ENCODE peak calls at places on chromosomes 11 and 22, in six cellular contexts. Z is neural progenitor cell, R is kidney, F is BE2C, Y is uterus, S is ovary. E is an unnamed sample.
A peak's percentile ranks its signal among the peaks of the same experiment; 100 is the strongest.

GRCh38 chr22:44828193-44828592 is 75.8 kb downstream of the ARHGAP8 start:
- DNase-seq in Z (peak; percentile 60), R (no peak), F (peak; percentile 57), Y (no peak), S (no peak), E (peak; percentile 22)

GRCh38 chr11:64114231-64114630 is 51.7 kb downstream of the MACROD1 start:
- DNase-seq in Z (no peak), R (no peak), F (no peak), Y (no peak), S (no peak), E (no peak)

GRCh38 chr11:73265278-73265810 is 6.8 kb upstream of the P2RY6 start:
- DNase-seq in Z (no peak), R (no peak), F (no peak), Y (no peak), S (no peak), E (no peak)

GRCh38 chr11:70547821-70548670 is 149.7 kb downstream of the CTTN start:
- DNase-seq in Z (no peak), R (peak; percentile 18), F (peak; percentile 71), Y (no peak), S (no peak), E (no peak)

GRCh38 chr11:69383946-69384547 is 90.1 kb downstream of the MYEOV start:
- DNase-seq in Z (no peak), R (peak; percentile 48), F (no peak), Y (no peak), S (no peak), E (no peak)

GRCh38 chr11:28476053-28476452 is 367.9 kb downstream of the METTL15 start:
- DNase-seq in Z (no peak), R (no peak), F (no peak), Y (no peak), S (no peak), E (no peak)

GRCh38 chr11:44770401-44770800 is 43.6 kb downstream of the TSPAN18 start:
- DNase-seq in Z (no peak), R (no peak), F (no peak), Y (peak; percentile 5), S (no peak), E (no peak)

GRCh38 chr11:19587979-19588378 is 124.7 kb upstream of the NAV2 start:
- DNase-seq in Z (no peak), R (no peak), F (no peak), Y (no peak), S (no peak), E (no peak)

GRCh38 chr11:2793781-2794418 is 91.7 kb downstream of the CDKN1C start:
- DNase-seq in Z (no peak), R (peak; percentile 46), F (no peak), Y (peak; percentile 9), S (peak; percentile 23), E (no peak)

GRCh38 chr11:4191031-4191571 is 96.5 kb downstream of the RRM1 start:
- DNase-seq in Z (no peak), R (peak; percentile 50), F (no peak), Y (no peak), S (no peak), E (no peak)

GRCh38 chr11:22778642-22779041 is 51.0 kb downstream of the SVIP start:
- DNase-seq in Z (no peak), R (no peak), F (no peak), Y (no peak), S (no peak), E (no peak)

GRCh38 chr11:118705111-118705741 is 25.8 kb upstream of the TREH start:
- DNase-seq in Z (peak; percentile 51), R (no peak), F (no peak), Y (no peak), S (no peak), E (peak; percentile 32)

GRCh38 chr11:35391922-35392813 is 27.2 kb downstream of the SLC1A2 start:
- DNase-seq in Z (peak; percentile 88), R (peak; percentile 92), F (peak; percentile 80), Y (peak; percentile 87), S (peak; percentile 82), E (peak; percentile 70)

GRCh38 chr11:14336507-14337503 is 22.2 kb downstream of the RRAS2 start:
- DNase-seq in Z (no peak), R (no peak), F (no peak), Y (no peak), S (no peak), E (no peak)

GRCh38 chr11:124586247-124586860 is 16.6 kb downstream of the OR8A1 start:
- DNase-seq in Z (peak; percentile 76), R (no peak), F (peak; percentile 64), Y (peak; percentile 18), S (peak; percentile 50), E (peak; percentile 56)

GRCh38 chr11:60263434-60263833 is 17.0 kb upstream of the MS4A4A start:
- DNase-seq in Z (no peak), R (no peak), F (no peak), Y (no peak), S (no peak), E (no peak)

GRCh38 chr22:49918911-49919881 is 762 bp downstream of the CRELD2 start:
- DNase-seq in Z (no peak), R (peak; percentile 73), F (peak; percentile 24), Y (peak; percentile 41), S (peak; percentile 45), E (no peak)

GRCh38 chr22:50691521-50691920 is 18.9 kb downstream of the SHANK3 start:
- DNase-seq in Z (peak; percentile 62), R (no peak), F (peak; percentile 46), Y (no peak), S (no peak), E (peak; percentile 57)

GRCh38 chr22:26567610-26568009 is 22.3 kb downstream of the TPST2 start:
- DNase-seq in Z (no peak), R (no peak), F (no peak), Y (no peak), S (no peak), E (no peak)

GRCh38 chr11:62958547-62959071 is 26.2 kb downstream of the SLC22A6 start:
- DNase-seq in Z (no peak), R (no peak), F (no peak), Y (peak; percentile 57), S (peak; percentile 62), E (no peak)

GRCh38 chr22:44166448-44166847 is 14.3 kb upstream of the PARVG start:
- DNase-seq in Z (no peak), R (peak; percentile 42), F (no peak), Y (no peak), S (no peak), E (no peak)

GRCh38 chr11:105720096-105720495 is 110.2 kb downstream of the GRIA4 start:
- DNase-seq in Z (no peak), R (no peak), F (no peak), Y (no peak), S (no peak), E (no peak)

GRCh38 chr11:85826096-85826855 is 15.3 kb upstream of the SYTL2 start:
- DNase-seq in Z (peak; percentile 60), R (peak; percentile 79), F (peak; percentile 56), Y (peak; percentile 53), S (no peak), E (peak; percentile 13)

GRCh38 chr11:47950396-47950795 is 30.0 kb upstream of the PTPRJ start:
- DNase-seq in Z (no peak), R (no peak), F (no peak), Y (no peak), S (no peak), E (peak; percentile 91)

GRCh38 chr11:85661972-85662664 is 2.8 kb downstream of the CREBZF start:
- DNase-seq in Z (no peak), R (no peak), F (no peak), Y (no peak), S (no peak), E (no peak)

GRCh38 chr22:45743687-45744086 is 72.1 kb downstream of the ATXN10 start:
- DNase-seq in Z (no peak), R (no peak), F (no peak), Y (no peak), S (no peak), E (no peak)

GRCh38 chr11:324131-324530 is 3.5 kb upstream of the IFITM3 start:
- DNase-seq in Z (no peak), R (peak; percentile 33), F (no peak), Y (peak; percentile 23), S (peak; percentile 44), E (no peak)

GRCh38 chr11:70914496-70914895 is 337.9 kb downstream of the SHANK2 start:
- DNase-seq in Z (no peak), R (peak; percentile 6), F (no peak), Y (no peak), S (no peak), E (no peak)

GRCh38 chr11:114216804-114217195 is 79.4 kb upstream of the NNMT start:
- DNase-seq in Z (no peak), R (no peak), F (no peak), Y (no peak), S (no peak), E (no peak)

GRCh38 chr22:39363751-39364484 is 14.1 kb downstream of the SYNGR1 start:
- DNase-seq in Z (peak; percentile 20), R (no peak), F (peak; percentile 52), Y (no peak), S (peak; percentile 68), E (no peak)

GRCh38 chr11:45423475-45424081 is 137.4 kb upstream of the SYT13 start:
- DNase-seq in Z (no peak), R (no peak), F (no peak), Y (no peak), S (no peak), E (no peak)

DNA sequence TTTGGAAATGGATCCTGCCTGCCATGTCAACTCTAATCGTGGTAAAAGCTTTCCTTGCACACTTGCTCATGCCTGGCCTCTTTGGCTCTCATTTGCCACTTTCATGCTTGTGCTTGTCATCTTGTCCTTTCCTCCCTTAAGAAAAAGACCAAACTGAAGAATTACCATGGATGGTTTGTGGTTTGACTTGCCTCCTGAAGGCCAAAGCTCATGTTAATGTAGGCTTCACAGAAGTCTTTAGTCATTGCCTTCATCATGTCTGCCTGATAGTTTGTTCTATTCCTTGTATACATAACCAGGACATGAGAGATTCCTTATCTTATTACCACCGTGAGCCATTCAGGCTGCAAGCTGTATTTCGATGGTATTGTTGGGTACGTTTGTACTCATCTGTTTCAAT is 17.3 kb downstream of the TEAD1 start:
- DNase-seq in Z (no peak), R (no peak), F (no peak), Y (no peak), S (no peak), E (no peak)
- H3K4me1 ChIP-seq in Z (peaks cover 70% of the 10 kb centered on the region), R (peaks cover 64% of the 10 kb centered on the region), F (peaks cover 43% of the 10 kb centered on the region), Y (peaks cover 18% of the 10 kb centered on the region), S (peaks cover 32% of the 10 kb centered on the region), E (peaks cover 45% of the 10 kb centered on the region)

GRCh38 chr11:116930586-116930985 is 93.2 kb upstream of the APOA1 start:
- DNase-seq in Z (no peak), R (no peak), F (no peak), Y (no peak), S (no peak), E (peak; percentile 48)
- H3K4me1 ChIP-seq in Z (peaks cover 4% of the 10 kb centered on the region), R (peaks cover 12% of the 10 kb centered on the region), F (peaks cover 23% of the 10 kb centered on the region), Y (peaks cover 13% of the 10 kb centered on the region), S (no peaks in the 10 kb centered on the region), E (peaks cover 74% of the 10 kb centered on the region)

DNA sequence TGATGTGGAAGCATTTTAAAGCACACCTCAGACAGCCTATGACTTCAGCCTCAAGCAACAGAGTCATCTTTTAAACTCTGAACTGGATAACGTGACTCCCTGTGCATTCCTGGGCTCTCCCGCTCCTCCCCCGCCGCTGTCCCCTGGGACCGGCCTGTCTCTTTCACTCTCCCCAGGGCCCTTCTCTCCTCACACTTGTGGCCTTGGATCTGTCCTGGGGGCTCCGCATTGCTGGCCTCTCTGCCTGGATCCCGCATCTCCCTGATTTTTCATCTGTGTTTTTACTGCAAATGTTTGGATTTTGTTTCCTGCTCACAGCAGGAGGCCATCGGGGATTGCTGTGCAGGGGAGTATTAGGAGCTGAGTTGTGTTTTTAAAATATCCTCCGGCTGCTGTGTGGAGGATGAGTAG is 15.4 kb downstream of the C11orf24 start:
- DNase-seq in Z (peak; percentile 16), R (no peak), F (no peak), Y (peak; percentile 67), S (peak; percentile 79), E (no peak)
- H3K4me1 ChIP-seq in Z (peaks cover 6% of the 10 kb centered on the region), R (peaks cover 6% of the 10 kb centered on the region), F (no peaks in the 10 kb centered on the region), Y (peaks cover 5% of the 10 kb centered on the region), S (peaks cover 9% of the 10 kb centered on the region), E (peaks cover 6% of the 10 kb centered on the region)

GRCh38 chr11:18527512-18527911 is 770 bp upstream of the TSG101 start:
- DNase-seq in Z (no peak), R (no peak), F (no peak), Y (no peak), S (no peak), E (peak; percentile 31)
- H3K4me1 ChIP-seq in Z (peaks cover 3% of the 10 kb centered on the region), R (peaks cover 11% of the 10 kb centered on the region), F (no peaks in the 10 kb centered on the region), Y (no peaks in the 10 kb centered on the region), S (peaks cover 7% of the 10 kb centered on the region), E (peaks cover 70% of the 10 kb centered on the region)

E was measured in OCI-LY7.